ENCODE peak calls at places on chromosomes 5 and 9, in nine cellular contexts. B, F, U, D, O, H, I, Y and C are unnamed samples.

GRCh38 chr5:76617229-76617628 is 6.0 kb downstream of the F2RL2 start:
- DNase-seq in B (no peak), F (no peak), U (no peak), D (no peak), O (no peak), H (no peak), I (no peak), Y (no peak), C (no peak)

GRCh38 chr9:127085186-127085585 is 37.2 kb downstream of the ANGPTL2 start:
- DNase-seq in B (no peak), F (no peak), U (no peak), D (no peak), O (no peak), H (no peak), I (no peak), Y (no peak), C (no peak)

GRCh38 chr9:135130266-135130976 is 43.0 kb downstream of the OLFM1 start:
- DNase-seq in B (no peak), F (no peak), U (peak), D (no peak), O (no peak), H (peak), I (no peak), Y (no peak), C (no peak)

GRCh38 chr9:134652291-134653225 is 11.0 kb downstream of the COL5A1 start:
- DNase-seq in B (no peak), F (no peak), U (no peak), D (no peak), O (no peak), H (no peak), I (peak), Y (no peak), C (no peak)

GRCh38 chr5:55151923-55152842 is 7.8 kb upstream of the GPX8 start:
- DNase-seq in B (no peak), F (peak), U (no peak), D (peak), O (no peak), H (peak), I (no peak), Y (no peak), C (peak)

GRCh38 chr5:164679461-164679860 is 1174.0 kb downstream of the MAT2B start:
- DNase-seq in B (no peak), F (no peak), U (no peak), D (no peak), O (no peak), H (no peak), I (no peak), Y (no peak), C (no peak)

GRCh38 chr9:93911871-93912554 is 43.1 kb downstream of the BARX1 start:
- DNase-seq in B (peak), F (no peak), U (no peak), D (no peak), O (peak), H (no peak), I (no peak), Y (no peak), C (no peak)

GRCh38 chr5:73818357-73818756 is 192.4 kb downstream of the ARHGEF28 start:
- DNase-seq in B (no peak), F (peak), U (no peak), D (peak), O (no peak), H (peak), I (no peak), Y (no peak), C (peak)

GRCh38 chr5:129904667-129905466 is 602 bp downstream of the CHSY3 start:
- DNase-seq in B (peak), F (peak), U (peak), D (no peak), O (peak), H (peak), I (peak), Y (peak), C (no peak)

GRCh38 chr5:135317286-135317685 is 81.7 kb downstream of the MACROH2A1 start:
- DNase-seq in B (no peak), F (no peak), U (no peak), D (no peak), O (no peak), H (no peak), I (peak), Y (no peak), C (no peak)

GRCh38 chr5:102152906-102153787 is 142.9 kb downstream of the SLCO4C1 start:
- DNase-seq in B (peak), F (no peak), U (no peak), D (no peak), O (peak), H (peak), I (no peak), Y (no peak), C (peak)

GRCh38 chr5:116645627-116646026 is 71.0 kb upstream of the SEMA6A start:
- DNase-seq in B (no peak), F (no peak), U (no peak), D (no peak), O (no peak), H (no peak), I (no peak), Y (no peak), C (no peak)

GRCh38 chr9:86126998-86127972 is 27.9 kb upstream of the GOLM1 start:
- DNase-seq in B (peak), F (peak), U (peak), D (peak), O (peak), H (peak), I (no peak), Y (peak), C (peak)

GRCh38 chr9:20566401-20566800 is 55.9 kb downstream of the MLLT3 start:
- DNase-seq in B (no peak), F (no peak), U (no peak), D (no peak), O (no peak), H (no peak), I (no peak), Y (no peak), C (no peak)

GRCh38 chr5:160894-161540 is 30.3 kb upstream of the LRRC14B start:
- DNase-seq in B (no peak), F (no peak), U (no peak), D (no peak), O (no peak), H (no peak), I (no peak), Y (peak), C (no peak)

GRCh38 chr9:133701981-133702797 is 36.0 kb downstream of the SARDH start:
- DNase-seq in B (peak), F (no peak), U (no peak), D (peak), O (no peak), H (no peak), I (no peak), Y (peak), C (peak)

GRCh38 chr9:127979333-127980055 is 1.3 kb downstream of the EEIG1 start:
- DNase-seq in B (peak), F (no peak), U (peak), D (peak), O (peak), H (peak), I (peak), Y (peak), C (peak)

GRCh38 chr5:69334793-69335268 is 2.2 kb upstream of the CCDC125 start:
- DNase-seq in B (peak), F (peak), U (peak), D (peak), O (peak), H (peak), I (peak), Y (peak), C (peak)

GRCh38 chr5:170751631-170752030 is 31.9 kb upstream of the GABRP start:
- DNase-seq in B (no peak), F (no peak), U (no peak), D (no peak), O (no peak), H (no peak), I (no peak), Y (no peak), C (no peak)

GRCh38 chr9:35603986-35604577 is 980 bp upstream of the TESK1 start:
- DNase-seq in B (peak), F (peak), U (peak), D (peak), O (peak), H (peak), I (peak), Y (peak), C (peak)

GRCh38 chr5:83715316-83716060 is 5.2 kb downstream of the HAPLN1 start:
- DNase-seq in B (no peak), F (no peak), U (no peak), D (no peak), O (no peak), H (no peak), I (no peak), Y (no peak), C (no peak)

GRCh38 chr9:129761901-129762359 is 9.1 kb upstream of the PTGES start:
- DNase-seq in B (no peak), F (peak), U (no peak), D (peak), O (no peak), H (no peak), I (no peak), Y (no peak), C (peak)

GRCh38 chr9:110531776-110532175 is 47.8 kb downstream of the SVEP1 start:
- DNase-seq in B (no peak), F (peak), U (no peak), D (peak), O (no peak), H (no peak), I (no peak), Y (no peak), C (peak)

GRCh38 chr5:102608414-102608813 is 109.6 kb upstream of the SLCO6A1 start:
- DNase-seq in B (no peak), F (no peak), U (no peak), D (no peak), O (no peak), H (no peak), I (no peak), Y (no peak), C (no peak)

GRCh38 chr5:109470263-109470662 is 60.5 kb upstream of the PJA2 start:
- DNase-seq in B (no peak), F (no peak), U (no peak), D (no peak), O (no peak), H (no peak), I (no peak), Y (no peak), C (no peak)

GRCh38 chr9:86303316-86303975 is 21.1 kb upstream of the ISCA1 start:
- DNase-seq in B (no peak), F (no peak), U (no peak), D (peak), O (no peak), H (peak), I (no peak), Y (no peak), C (no peak)

DNA sequence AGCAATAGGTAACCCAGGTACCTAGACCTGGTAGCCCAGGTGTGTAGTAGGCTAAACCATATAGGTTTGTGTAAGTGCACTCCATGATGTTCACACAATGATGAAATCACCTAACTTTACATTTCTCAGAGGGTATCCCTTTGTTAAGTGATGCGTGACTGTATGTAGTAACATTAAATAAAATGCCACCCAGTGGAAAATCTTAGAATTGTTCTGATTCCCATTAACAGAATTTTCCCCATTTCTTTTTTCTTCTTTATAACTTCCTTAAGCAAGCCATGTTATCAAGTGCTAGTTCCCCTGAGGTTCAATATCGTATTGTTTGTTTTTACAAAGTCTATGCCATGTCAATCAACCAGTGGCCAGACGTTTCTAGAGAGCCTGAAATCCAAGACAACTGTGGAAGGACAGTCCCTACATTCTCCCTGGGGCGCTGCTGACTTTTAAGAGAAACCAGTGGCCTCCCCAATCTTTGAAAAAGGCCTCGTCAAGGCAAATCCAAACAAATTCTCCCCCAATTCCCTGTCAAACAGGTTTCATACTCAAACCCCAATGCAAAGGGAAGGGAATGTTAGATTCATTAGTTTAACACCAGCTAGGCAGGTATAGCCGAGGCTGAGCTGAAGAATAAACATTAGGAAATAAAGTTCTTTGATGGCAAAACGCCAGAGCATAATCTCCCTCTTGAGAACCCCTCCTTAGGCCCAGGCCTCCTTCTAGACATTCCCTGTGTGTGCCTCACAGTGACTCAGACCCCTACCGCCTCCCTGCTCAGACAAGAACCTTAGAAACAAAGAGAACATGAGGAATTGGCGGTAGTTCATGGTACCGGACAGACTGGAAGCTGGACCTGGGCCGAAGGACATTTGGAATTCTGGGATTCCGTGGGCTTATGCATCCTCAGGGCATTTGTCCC is 198.7 kb downstream of the GNA14 start:
- DNase-seq in B (peak), F (no peak), U (no peak), D (peak), O (no peak), H (peak), I (no peak), Y (no peak), C (peak)
- TF ChIP-seq CTCF in B (peak), F (no peak), U (no peak), D (no peak), O (peak), H (no peak), I (no peak), Y (no peak), C (peak)

GRCh38 chr5:131281868-131282234 is 18.0 kb downstream of the CDC42SE2 start:
- DNase-seq in B (no peak), F (no peak), U (no peak), D (no peak), O (no peak), H (no peak), I (no peak), Y (no peak), C (no peak)
- H3K4me3 ChIP-seq in B (no peak), F (no peak), U (no peak), D (no peak), O (no peak), H (peak), I (no peak), Y (no peak), C (no peak)

DNA sequence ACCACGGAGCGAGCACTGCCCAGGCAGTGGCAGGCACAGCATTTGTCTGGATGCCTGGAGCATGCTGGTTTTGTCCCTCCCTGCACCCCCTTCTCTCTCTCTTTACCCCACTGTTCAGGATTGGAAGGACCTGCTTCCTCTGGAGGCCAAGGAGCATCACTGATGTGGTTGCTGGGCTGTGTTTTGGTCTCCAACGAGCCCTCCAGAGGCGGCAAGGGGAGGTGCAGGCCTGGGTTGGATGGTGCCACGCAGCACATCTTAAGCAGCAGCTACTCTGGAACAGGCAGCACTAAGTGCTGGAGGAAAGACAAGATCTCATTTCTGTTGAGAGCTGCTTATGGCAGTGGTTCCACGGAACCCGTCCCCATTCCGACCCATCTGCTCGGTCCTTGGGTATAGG is 139.6 kb downstream of the CMYA5 start:
- DNase-seq in B (peak), F (no peak), U (no peak), D (no peak), O (peak), H (no peak), I (no peak), Y (no peak), C (no peak)
- TF ChIP-seq CTCF in B (peak), F (peak), U (no peak), D (peak), O (peak), H (no peak), I (no peak), Y (peak), C (peak)

GRCh38 chr9:95876595-95876994 is 1.1 kb downstream of the ERCC6L2 start:
- DNase-seq in B (no peak), F (no peak), U (no peak), D (no peak), O (peak), H (peak), I (no peak), Y (no peak), C (peak)
- H3K4me3 ChIP-seq in B (no peak), F (no peak), U (no peak), D (no peak), O (no peak), H (no peak), I (no peak), Y (no peak), C (no peak)

DNA sequence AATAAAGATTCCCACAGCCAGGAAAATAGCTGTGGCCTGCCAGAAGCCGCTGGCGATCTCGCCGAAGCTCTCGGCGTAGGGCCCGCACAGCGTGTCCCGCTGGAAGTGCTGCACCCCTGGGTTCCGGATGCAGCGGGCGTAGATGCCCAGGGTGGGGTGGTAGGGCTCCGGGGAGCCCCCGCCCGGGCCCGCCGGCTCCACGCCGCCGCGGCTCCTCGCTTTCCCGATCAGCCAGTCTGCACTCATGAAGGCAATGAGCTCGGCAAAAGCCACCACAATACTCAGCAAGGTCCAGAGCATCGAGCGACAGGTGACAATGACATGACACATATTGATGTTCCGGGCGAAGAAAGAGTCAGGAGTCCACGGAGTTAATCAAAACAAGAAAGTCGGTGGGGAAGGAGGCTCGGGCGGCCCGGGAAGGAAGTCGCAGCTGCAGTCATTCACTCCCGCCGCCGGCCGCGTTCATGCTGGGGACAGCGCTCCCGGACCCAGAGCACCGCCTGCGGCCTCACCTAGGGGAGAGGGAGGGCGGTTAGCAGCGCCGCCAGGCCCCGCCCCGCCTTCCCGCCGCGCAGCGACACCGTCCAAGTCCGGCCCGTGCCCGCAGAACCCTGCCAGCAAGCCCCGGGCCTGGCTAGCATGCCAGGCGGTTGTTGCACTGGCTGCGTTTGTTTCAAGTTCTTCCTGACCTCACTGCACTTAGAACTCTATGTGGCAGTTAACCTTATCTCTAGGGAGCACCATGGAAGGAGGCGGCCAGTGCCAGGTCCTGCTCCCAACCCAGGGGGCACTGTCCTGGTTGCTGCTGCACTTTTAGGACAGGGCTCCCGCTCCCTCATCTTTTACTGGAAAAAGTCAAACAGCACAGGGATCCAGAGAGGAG is 138.4 kb downstream of the LHFPL2 start:
- DNase-seq in B (peak), F (no peak), U (peak), D (no peak), O (peak), H (peak), I (peak), Y (peak), C (peak)
- TF ChIP-seq CTCF in B (peak), F (no peak), U (no peak), D (peak), O (peak), H (peak), I (no peak), Y (peak), C (peak)

GRCh38 chr5:113204525-113205161 is 228.0 kb downstream of the DCP2 start:
- DNase-seq in B (no peak), F (peak), U (no peak), D (peak), O (no peak), H (peak), I (peak), Y (peak), C (peak)
- H3K4me3 ChIP-seq in B (no peak), F (no peak), U (no peak), D (no peak), O (no peak), H (no peak), I (no peak), Y (peak), C (no peak)

GRCh38 chr5:16345454-16345853 is 120.1 kb downstream of the ZNF622 start:
- DNase-seq in B (no peak), F (no peak), U (no peak), D (no peak), O (no peak), H (no peak), I (no peak), Y (no peak), C (no peak)
- TF ChIP-seq CTCF in B (no peak), F (peak), U (peak), D (no peak), O (no peak), H (peak), I (no peak), Y (no peak), C (no peak)

GRCh38 chr9:215631-216155 is 1.0 kb downstream of the DOCK8 start:
- DNase-seq in B (no peak), F (no peak), U (no peak), D (no peak), O (no peak), H (no peak), I (no peak), Y (no peak), C (no peak)
- H3K4me3 ChIP-seq in B (peak), F (no peak), U (peak), D (no peak), O (peak), H (peak), I (peak), Y (peak), C (no peak)